ENCODE peak calls at places on chromosome 20, in five cellular contexts. One of them, this sample, is unnamed.

GRCh38 chr20:49420292-49420691 is 62.2 kb downstream of the KCNB1 start:
- DNase-seq in effector memory CD8-positive, alpha-beta T cell: no peak
- DNase-seq in brain pericyte: no peak
- DNase-seq in activated CD8-positive, alpha-beta memory T cell treated with anti-CD3 and anti-CD28 coated beads for 24 hours: no peak
- DNase-seq in NCI-H146: no peak
- DNase-seq in this sample: peak

GRCh38 chr20:33689973-33690372 is 3.8 kb upstream of the E2F1 start:
- DNase-seq in effector memory CD8-positive, alpha-beta T cell: peak
- DNase-seq in brain pericyte: no peak
- DNase-seq in activated CD8-positive, alpha-beta memory T cell treated with anti-CD3 and anti-CD28 coated beads for 24 hours: peak
- DNase-seq in NCI-H146: no peak
- DNase-seq in this sample: no peak

GRCh38 chr20:39312107-39312506 is 350.0 kb downstream of the DHX35 start:
- DNase-seq in effector memory CD8-positive, alpha-beta T cell: no peak
- DNase-seq in brain pericyte: no peak
- DNase-seq in activated CD8-positive, alpha-beta memory T cell treated with anti-CD3 and anti-CD28 coated beads for 24 hours: no peak
- DNase-seq in NCI-H146: no peak
- DNase-seq in this sample: no peak

GRCh38 chr20:21520702-21521595 is 7.1 kb upstream of the NKX2-2 start:
- DNase-seq in effector memory CD8-positive, alpha-beta T cell: no peak
- DNase-seq in brain pericyte: no peak
- DNase-seq in activated CD8-positive, alpha-beta memory T cell treated with anti-CD3 and anti-CD28 coated beads for 24 hours: no peak
- DNase-seq in NCI-H146: peak
- DNase-seq in this sample: no peak

GRCh38 chr20:17827759-17828559 is 128.2 kb downstream of the BANF2 start:
- DNase-seq in effector memory CD8-positive, alpha-beta T cell: no peak
- DNase-seq in brain pericyte: no peak
- DNase-seq in activated CD8-positive, alpha-beta memory T cell treated with anti-CD3 and anti-CD28 coated beads for 24 hours: no peak
- DNase-seq in NCI-H146: no peak
- DNase-seq in this sample: no peak

GRCh38 chr20:39021748-39022147 is 59.6 kb downstream of the DHX35 start:
- DNase-seq in effector memory CD8-positive, alpha-beta T cell: no peak
- DNase-seq in brain pericyte: no peak
- DNase-seq in activated CD8-positive, alpha-beta memory T cell treated with anti-CD3 and anti-CD28 coated beads for 24 hours: no peak
- DNase-seq in NCI-H146: no peak
- DNase-seq in this sample: no peak

GRCh38 chr20:38671186-38671585 is 53.1 kb upstream of the SLC32A1 start:
- DNase-seq in effector memory CD8-positive, alpha-beta T cell: no peak
- DNase-seq in brain pericyte: no peak
- DNase-seq in activated CD8-positive, alpha-beta memory T cell treated with anti-CD3 and anti-CD28 coated beads for 24 hours: no peak
- DNase-seq in NCI-H146: peak
- DNase-seq in this sample: no peak

GRCh38 chr20:58130574-58130973 is 97.9 kb downstream of the ANKRD60 start:
- DNase-seq in effector memory CD8-positive, alpha-beta T cell: no peak
- DNase-seq in brain pericyte: no peak
- DNase-seq in activated CD8-positive, alpha-beta memory T cell treated with anti-CD3 and anti-CD28 coated beads for 24 hours: no peak
- DNase-seq in NCI-H146: peak
- DNase-seq in this sample: no peak

GRCh38 chr20:18984238-18985200 is 170.9 kb downstream of the SCP2D1 start:
- DNase-seq in effector memory CD8-positive, alpha-beta T cell: no peak
- DNase-seq in brain pericyte: no peak
- DNase-seq in activated CD8-positive, alpha-beta memory T cell treated with anti-CD3 and anti-CD28 coated beads for 24 hours: no peak
- DNase-seq in NCI-H146: peak
- DNase-seq in this sample: no peak

GRCh38 chr20:8334641-8335040 is 202.6 kb downstream of the PLCB1 start:
- DNase-seq in effector memory CD8-positive, alpha-beta T cell: no peak
- DNase-seq in brain pericyte: no peak
- DNase-seq in activated CD8-positive, alpha-beta memory T cell treated with anti-CD3 and anti-CD28 coated beads for 24 hours: no peak
- DNase-seq in NCI-H146: no peak
- DNase-seq in this sample: no peak

GRCh38 chr20:8018928-8019177 is 708 bp downstream of the TMX4 start:
- DNase-seq in effector memory CD8-positive, alpha-beta T cell: peak
- DNase-seq in brain pericyte: no peak
- DNase-seq in activated CD8-positive, alpha-beta memory T cell treated with anti-CD3 and anti-CD28 coated beads for 24 hours: no peak
- DNase-seq in NCI-H146: peak
- DNase-seq in this sample: no peak

GRCh38 chr20:58651548-58651822 is 402 bp downstream of the STX16 start:
- DNase-seq in effector memory CD8-positive, alpha-beta T cell: peak
- DNase-seq in brain pericyte: no peak
- DNase-seq in activated CD8-positive, alpha-beta memory T cell treated with anti-CD3 and anti-CD28 coated beads for 24 hours: no peak
- DNase-seq in NCI-H146: peak
- DNase-seq in this sample: no peak

GRCh38 chr20:8116067-8116811 is 15.8 kb upstream of the PLCB1 start:
- DNase-seq in effector memory CD8-positive, alpha-beta T cell: no peak
- DNase-seq in brain pericyte: no peak
- DNase-seq in activated CD8-positive, alpha-beta memory T cell treated with anti-CD3 and anti-CD28 coated beads for 24 hours: no peak
- DNase-seq in NCI-H146: no peak
- DNase-seq in this sample: no peak

GRCh38 chr20:34215711-34216381 is 25.4 kb upstream of the ASIP start:
- DNase-seq in effector memory CD8-positive, alpha-beta T cell: no peak
- DNase-seq in brain pericyte: no peak
- DNase-seq in activated CD8-positive, alpha-beta memory T cell treated with anti-CD3 and anti-CD28 coated beads for 24 hours: peak
- DNase-seq in NCI-H146: peak
- DNase-seq in this sample: peak

This sample was measured in gastrocnemius medialis.